ENCODE peak calls at places on chromosomes 6 and 20, in five cellular contexts. K is mammary epithelial cell, X is thyroid gland, Q is foreskin fibroblast, U is activated B cell treated with CpG ODN at 0.5 μM for 24 hours. O is an unnamed sample.

GRCh38 chr6:139027620-139028182 is 844 bp upstream of the ABRACL start:
- DNase-seq in K (peak; percentile 50), X (peak; percentile 15), Q (peak; percentile 24), U (no peak), O (peak; percentile 4)

GRCh38 chr20:13771853-13772453 is 12.8 kb downstream of the ESF1 start:
- DNase-seq in K (no peak), X (no peak), Q (no peak), U (no peak), O (no peak)

GRCh38 chr6:164243012-164243610 is 828.6 kb downstream of the QKI start:
- DNase-seq in K (no peak), X (no peak), Q (no peak), U (no peak), O (no peak)

GRCh38 chr6:149044394-149044965 is 273.0 kb upstream of the TAB2 start:
- DNase-seq in K (no peak), X (no peak), Q (peak; percentile 34), U (no peak), O (no peak)

GRCh38 chr6:30719356-30719755 is 796 bp upstream of the TUBB start:
- DNase-seq in K (no peak), X (no peak), Q (no peak), U (no peak), O (no peak)

GRCh38 chr6:51049983-51050877 is 231.6 kb downstream of the TFAP2B start:
- DNase-seq in K (peak; percentile 37), X (no peak), Q (no peak), U (no peak), O (no peak)

GRCh38 chr6:44349904-44350649 is 7.6 kb downstream of the SPATS1 start:
- DNase-seq in K (no peak), X (no peak), Q (no peak), U (no peak), O (no peak)

GRCh38 chr6:169931223-169931760 is 179.9 kb downstream of the ERMARD start:
- DNase-seq in K (no peak), X (no peak), Q (no peak), U (no peak), O (no peak)

GRCh38 chr20:61738601-61739069 is 327.0 kb downstream of the TAF4 start:
- DNase-seq in K (no peak), X (no peak), Q (no peak), U (no peak), O (no peak)